ENCODE peak calls at places on chromosomes 6 and 20, in ten cellular contexts. I is myocyte; O is NAMALWA; W is brain microvascular endothelial cell; R is NCI-H146; X is iPS-NIHi11; N is stimulated activated CD4-positive, alpha-beta T cell treated with anti-CD3 and anti-CD28 coated beads, Interleukin-4, amount 100 ng/mL, for 24 hours; J is BE2C; G is neural crest cell; H is AG09319. T is an unnamed sample.

GRCh38 chr6:91299544-91300491 is 712.9 kb upstream of the MAP3K7 start:
- DNase-seq in H (no peak), R (peak; percentile 86), X (peak; percentile 45), J (no peak), N (no peak), O (no peak), I (peak; percentile 19), G (no peak), W (peak; percentile 91), T (no peak)

GRCh38 chr6:45617441-45617840 is 239.7 kb upstream of the SUPT3H start:
- DNase-seq in N (no peak), J (no peak), G (no peak), W (no peak), O (no peak), H (no peak), X (no peak), R (no peak), I (peak; percentile 71), T (no peak)

GRCh38 chr6:132443206-132443605 is 41.9 kb upstream of the MOXD1 start:
- DNase-seq in R (no peak), G (no peak), I (no peak), X (no peak), O (no peak), H (peak; percentile 2), N (no peak), J (no peak), W (no peak), T (no peak)

GRCh38 chr20:31605902-31606677 is 1.0 kb downstream of the ID1 start:
- DNase-seq in O (peak; percentile 32), G (peak; percentile 33), J (peak; percentile 43), X (peak; percentile 31), R (peak; percentile 68), I (peak; percentile 31), N (no peak), H (no peak), W (no peak), T (no peak)

GRCh38 chr6:31717499-31718222 is 2.5 kb downstream of the LY6G6D start:
- DNase-seq in N (no peak), H (no peak), X (peak; percentile 66), R (no peak), G (no peak), O (no peak), W (no peak), I (no peak), J (no peak), T (no peak)

GRCh38 chr6:150744522-150745260 is 120.8 kb upstream of the MTHFD1L start:
- DNase-seq in R (no peak), G (no peak), X (no peak), O (no peak), W (no peak), N (no peak), I (no peak), J (no peak), H (no peak), T (no peak)

GRCh38 chr6:10453596-10453995 is 38.7 kb upstream of the TFAP2A start:
- DNase-seq in G (no peak), J (no peak), R (no peak), X (no peak), N (no peak), O (no peak), W (no peak), H (no peak), I (peak; percentile 6), T (no peak)

GRCh38 chr6:17042422-17043147 is 59.3 kb upstream of the STMND1 start:
- DNase-seq in R (no peak), I (peak; percentile 67), H (no peak), N (no peak), X (peak; percentile 73), W (peak; percentile 48), J (no peak), O (no peak), G (no peak), T (no peak)

GRCh38 chr6:63598001-63598250 is 25.6 kb downstream of the LOC128125822 start:
- DNase-seq in G (no peak), J (no peak), O (no peak), N (no peak), R (peak; percentile 49), I (no peak), H (no peak), W (no peak), X (no peak), T (no peak)

GRCh38 chr6:13267142-13267621 is 61.2 kb downstream of the TBC1D7 start:
- DNase-seq in I (peak; percentile 61), O (no peak), J (no peak), W (peak; percentile 1), N (no peak), X (no peak), G (no peak), R (no peak), H (no peak), T (no peak)

GRCh38 chr6:111689419-111689818 is 83.7 kb upstream of the TRAF3IP2 start:
- DNase-seq in I (no peak), N (no peak), R (no peak), O (no peak), X (no peak), H (no peak), J (no peak), W (no peak), G (no peak), T (no peak)

GRCh38 chr6:11317885-11318771 is 85.7 kb upstream of the NEDD9 start:
- DNase-seq in G (no peak), J (no peak), O (no peak), W (peak; percentile 99), N (peak; percentile 79), I (peak; percentile 76), R (no peak), X (peak; percentile 47), H (peak; percentile 78), T (no peak)

GRCh38 chr6:14216931-14217684 is 99.5 kb downstream of the CD83 start:
- DNase-seq in J (no peak), O (no peak), X (no peak), N (no peak), R (peak; percentile 4), I (no peak), G (no peak), W (peak; percentile 36), H (no peak), T (no peak)

GRCh38 chr6:93040375-93040774 is 379.0 kb downstream of the EPHA7 start:
- DNase-seq in X (no peak), I (no peak), N (no peak), J (no peak), H (no peak), G (no peak), O (no peak), R (no peak), W (peak; percentile 15), T (no peak)

GRCh38 chr20:38550274-38550673 is 30.7 kb upstream of the ADIG start:
- DNase-seq in G (no peak), N (no peak), O (peak; percentile 49), H (no peak), R (no peak), X (peak; percentile 13), W (no peak), I (no peak), J (no peak), T (peak; percentile 2)

T was measured in naive thymus-derived CD8-positive, alpha-beta T cell.